ENCODE peak calls at places on chromosomes 4 and X, in nine cellular contexts. Q is pancreas, M is fibroblast of lung, H is IMR-90, U is adrenal gland, L is H9, Z is body of pancreas, A is HCT116, C is A549. J is an unnamed sample. For H3K4me1, the result is how much of the 10 kb centered on the place peaks cover.

GRCh38 chrX:105221374-105221773 is 880 bp upstream of the TEX13A start:
- DNase-seq in H (no peak), L (no peak), Q (no peak), Z (no peak), A (no peak), M (no peak), C (no peak), U (no peak), J (no peak)

GRCh38 chrX:139126493-139126892 is 404.0 kb upstream of the F9 start:
- DNase-seq in A (no peak), U (no peak), L (peak), M (no peak), H (no peak), Q (no peak), Z (peak), C (no peak), J (no peak)

GRCh38 chr4:8200302-8200975 is 1.3 kb downstream of the SH3TC1 start:
- DNase-seq in L (no peak), Q (peak), Z (peak), M (no peak), A (no peak), H (peak), C (no peak), U (peak), J (peak)

GRCh38 chr4:81698536-81698935 is 226.8 kb upstream of the RASGEF1B start:
- DNase-seq in H (no peak), L (no peak), Q (no peak), Z (no peak), M (no peak), U (no peak), A (no peak), C (no peak), J (no peak)

GRCh38 chrX:16491461-16491860 is 158.5 kb upstream of the S100G start:
- DNase-seq in U (no peak), L (no peak), C (no peak), Z (no peak), H (no peak), Q (no peak), A (no peak), M (peak), J (no peak)

GRCh38 chr4:54746228-54746627 is 88.5 kb downstream of the KIT start:
- DNase-seq in M (peak), L (no peak), Q (no peak), H (no peak), A (no peak), C (no peak), Z (no peak), U (no peak), J (no peak)

GRCh38 chrX:85375333-85375738 is 4.1 kb downstream of the POF1B start:
- DNase-seq in C (peak), H (no peak), U (no peak), Q (no peak), Z (peak), L (no peak), A (no peak), M (no peak), J (no peak)

GRCh38 chr4:32440391-32440790 is 1720.2 kb downstream of the PCDH7 start:
- DNase-seq in A (no peak), Z (no peak), L (no peak), Q (no peak), U (no peak), M (no peak), H (no peak), C (no peak), J (no peak)

GRCh38 chr4:126470862-126471261 is 1156.1 kb downstream of the FAT4 start:
- DNase-seq in U (no peak), Z (no peak), Q (no peak), A (no peak), M (peak), H (peak), L (no peak), C (no peak), J (no peak)

GRCh38 chrX:16839224-16839851 is 30.8 kb downstream of the RBBP7 start:
- DNase-seq in Q (no peak), U (no peak), Z (no peak), A (no peak), L (no peak), C (no peak), H (no peak), M (peak), J (no peak)

GRCh38 chrX:42093756-42094155 is 170.4 kb upstream of the CASK start:
- DNase-seq in C (no peak), U (no peak), H (peak), A (no peak), Q (no peak), M (peak), L (no peak), Z (no peak), J (no peak)

GRCh38 chr4:149120331-149121014 is 678.3 kb upstream of the NR3C2 start:
- DNase-seq in M (peak), Q (no peak), U (no peak), H (peak), L (no peak), Z (no peak), A (no peak), C (no peak), J (no peak)

GRCh38 chr4:164779811-164780216 is 25.9 kb downstream of the SMIM31 start:
- DNase-seq in M (peak), C (peak), Q (no peak), L (peak), Z (peak), U (peak), H (peak), A (peak), J (no peak)

GRCh38 chr4:4260185-4260751 is 12.2 kb upstream of the TMEM128 start:
- DNase-seq in A (peak), U (no peak), Z (peak), C (peak), L (no peak), Q (no peak), H (peak), M (peak), J (no peak)

GRCh38 chr4:103424853-103425252 is 226.7 kb upstream of the CENPE start:
- DNase-seq in H (no peak), L (no peak), C (peak), Z (peak), A (no peak), M (no peak), U (no peak), Q (no peak), J (no peak)

GRCh38 chr4:96004341-96004740 is 164.4 kb downstream of the PDHA2 start:
- DNase-seq in A (no peak), H (no peak), L (no peak), Z (no peak), U (no peak), C (no peak), M (no peak), Q (no peak), J (no peak)

GRCh38 chr4:110793381-110793801 is 170.5 kb upstream of the PITX2 start:
- DNase-seq in A (peak), L (no peak), H (peak), M (peak), U (peak), Q (no peak), C (no peak), Z (no peak), J (no peak)

GRCh38 chr4:181792641-181793612 is 450.3 kb upstream of the TENM3 start:
- DNase-seq in C (no peak), U (no peak), Q (no peak), Z (no peak), H (no peak), A (no peak), L (no peak), M (no peak), J (no peak)

GRCh38 chr4:181569553-181569952 is 673.6 kb upstream of the TENM3 start:
- DNase-seq in L (no peak), C (peak), Q (no peak), M (peak), U (no peak), H (peak), A (peak), Z (no peak), J (no peak)

GRCh38 chr4:123350191-123350544 is 46.4 kb upstream of the SPRY1 start:
- DNase-seq in L (peak), A (peak), Q (no peak), Z (peak), U (no peak), C (no peak), M (peak), H (no peak), J (no peak)

GRCh38 chr4:94757192-94758140 is at the start of gene BMPR1B:
- DNase-seq in L (peak), C (no peak), A (no peak), M (peak), U (no peak), H (peak), Q (peak), Z (peak), J (peak)

GRCh38 chr4:83535945-83536648 is at the start of gene GPAT3:
- DNase-seq in H (peak), Q (peak), A (peak), C (peak), U (peak), Z (peak), M (no peak), L (peak), J (peak)

GRCh38 chrX:45710081-45710801 is 509.6 kb upstream of the DIPK2B start:
- DNase-seq in C (peak), L (no peak), A (peak), U (no peak), Q (no peak), H (peak), Z (no peak), M (peak), J (no peak)

GRCh38 chrX:46574337-46574940 is 874 bp downstream of the CHST7 start:
- DNase-seq in M (peak), C (no peak), H (no peak), L (peak), U (no peak), Q (peak), Z (no peak), A (no peak), J (peak)

GRCh38 chr4:42673084-42673429 is 16.2 kb upstream of the ATP8A1 start:
- DNase-seq in U (peak), C (no peak), Z (peak), A (no peak), M (peak), Q (no peak), L (no peak), H (no peak), J (peak)

GRCh38 chrX:111041018-111041462 is 55.0 kb upstream of the PAK3 start:
- DNase-seq in H (peak), U (no peak), M (peak), Z (peak), Q (no peak), C (no peak), L (no peak), A (no peak), J (no peak)

GRCh38 chr4:128858875-128859696 is 49.6 kb downstream of the JADE1 start:
- DNase-seq in C (no peak), H (peak), A (no peak), Q (no peak), Z (no peak), U (no peak), L (no peak), M (peak), J (peak)

DNA sequence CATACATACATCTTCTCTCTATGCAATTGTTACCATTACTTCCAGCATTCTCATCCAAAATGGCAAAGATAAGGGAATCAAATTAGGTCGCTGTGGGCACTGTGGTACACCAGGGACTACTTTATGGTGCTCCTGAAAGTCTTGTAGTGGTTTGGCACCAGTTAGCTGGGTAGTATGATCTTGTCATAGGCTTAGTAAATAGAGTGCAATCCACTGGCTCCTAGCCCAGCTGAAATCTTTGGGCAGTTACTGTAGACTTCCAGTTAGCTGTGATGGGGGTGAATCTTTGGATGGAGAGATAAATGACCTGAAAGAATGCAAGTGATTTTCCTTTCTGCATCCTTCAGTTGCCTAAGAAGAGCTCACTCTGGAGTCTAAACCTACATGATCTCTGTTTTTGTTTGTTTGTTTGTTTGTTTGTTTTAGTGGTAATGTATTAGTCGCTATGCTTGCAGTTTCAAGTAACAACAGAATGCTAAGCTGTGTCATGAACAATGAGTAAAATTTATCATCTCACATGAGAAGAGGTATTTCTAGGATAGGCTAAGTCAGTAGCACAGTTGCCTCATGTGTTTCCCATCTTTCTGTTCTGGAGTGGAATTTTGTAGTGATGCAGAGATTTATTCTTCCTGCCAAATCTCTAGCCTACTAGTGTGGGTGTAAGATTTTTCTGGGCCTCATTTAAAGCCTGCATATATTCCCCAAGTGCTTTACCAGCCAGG is 24.2 kb downstream of the HERC3 start:
- DNase-seq in C (no peak), Z (no peak), Q (no peak), A (no peak), M (peak), U (peak), L (no peak), H (peak), J (no peak)
- H3K4me1 ChIP-seq in C (half or more), Z (under half), Q (under half), A (under half), M (under half), U (under half), L (under half), H (under half), J (under half)

GRCh38 chrX:8663325-8663724 is 68.6 kb downstream of the ANOS1 start:
- DNase-seq in Q (no peak), U (no peak), Z (no peak), C (no peak), M (peak), A (no peak), L (no peak), H (no peak), J (peak)

GRCh38 chrX:8673211-8673610 is 58.7 kb downstream of the ANOS1 start:
- DNase-seq in M (peak), H (no peak), Z (no peak), U (no peak), A (no peak), C (no peak), Q (no peak), L (no peak), J (peak)

GRCh38 chrX:8672176-8672575 is 59.8 kb downstream of the ANOS1 start:
- DNase-seq in L (no peak), H (no peak), U (no peak), C (no peak), M (no peak), Q (no peak), A (no peak), Z (no peak), J (no peak)

GRCh38 chrX:8668797-8669196 is 63.1 kb downstream of the ANOS1 start:
- DNase-seq in Z (no peak), A (no peak), C (no peak), H (no peak), U (no peak), L (no peak), Q (no peak), M (no peak), J (no peak)
- H3K27ac ChIP-seq in Z (no peak), A (no peak), C (no peak), H (no peak), U (no peak), L (no peak), Q (no peak), M (no peak), J (no peak)

GRCh38 chrX:13024911-13025454 is 19.4 kb downstream of the FAM9C start:
- DNase-seq in C (no peak), Q (no peak), L (no peak), H (no peak), U (no peak), M (no peak), Z (no peak), A (no peak), J (no peak)

GRCh38 chrX:13029831-13030771 is 14.3 kb downstream of the FAM9C start:
- DNase-seq in Q (no peak), U (no peak), C (no peak), M (peak), Z (no peak), L (peak), H (no peak), A (no peak), J (no peak)

GRCh38 chrX:13029341-13029740 is 15.1 kb downstream of the FAM9C start:
- DNase-seq in C (peak), H (peak), M (peak), L (peak), Q (peak), Z (peak), A (no peak), U (peak), J (peak)

GRCh38 chrX:13026877-13027652 is 17.4 kb downstream of the FAM9C start:
- DNase-seq in L (no peak), Q (no peak), M (no peak), A (no peak), C (no peak), Z (no peak), H (no peak), U (no peak), J (no peak)

GRCh38 chrX:13028871-13029336 is 15.5 kb downstream of the FAM9C start:
- DNase-seq in C (peak), U (no peak), Q (no peak), M (peak), L (peak), A (no peak), H (no peak), Z (no peak), J (no peak)
- H3K4me1 ChIP-seq in C (under half), U (under half), Q (under half), M (under half), L (under half), A (under half), H (under half), Z (under half), J (under half)

GRCh38 chrX:40773188-40773587 is 37.8 kb upstream of the MED14 start:
- DNase-seq in C (no peak), M (no peak), L (no peak), Q (no peak), Z (no peak), A (no peak), H (no peak), U (no peak), J (no peak)

GRCh38 chrX:40773809-40774208 is 38.5 kb upstream of the MED14 start:
- DNase-seq in Q (no peak), C (no peak), U (peak), A (peak), Z (no peak), H (peak), L (no peak), M (peak), J (no peak)

GRCh38 chrX:40780123-40780522 is 44.8 kb upstream of the MED14 start:
- DNase-seq in A (no peak), C (no peak), M (no peak), Q (no peak), U (no peak), L (no peak), H (no peak), Z (no peak), J (no peak)

GRCh38 chrX:40784516-40785151 is 49.3 kb upstream of the MED14 start:
- DNase-seq in C (no peak), H (peak), M (no peak), U (no peak), Z (no peak), A (no peak), Q (no peak), L (no peak), J (no peak)

GRCh38 chrX:40778861-40779575 is 43.7 kb upstream of the MED14 start:
- DNase-seq in C (no peak), M (peak), H (peak), Z (no peak), U (no peak), Q (no peak), L (no peak), A (peak), J (no peak)
- H3K27ac ChIP-seq in C (no peak), M (no peak), H (no peak), Z (no peak), U (no peak), Q (no peak), L (no peak), A (no peak), J (no peak)

GRCh38 chr4:48509543-48509942 is 19.5 kb downstream of the ZAR1 start:
- DNase-seq in C (no peak), Z (no peak), L (no peak), M (peak), A (no peak), H (peak), Q (no peak), U (no peak), J (no peak)

GRCh38 chr4:48499551-48500066 is 9.6 kb downstream of the ZAR1 start:
- DNase-seq in C (no peak), Q (no peak), U (no peak), H (no peak), L (no peak), A (no peak), M (no peak), Z (no peak), J (no peak)

GRCh38 chr4:48498895-48499294 is 8.8 kb downstream of the ZAR1 start:
- DNase-seq in C (no peak), A (no peak), L (no peak), Q (no peak), Z (no peak), U (no peak), M (no peak), H (no peak), J (no peak)

GRCh38 chr4:48506716-48507115 is 16.7 kb downstream of the ZAR1 start:
- DNase-seq in H (no peak), Z (no peak), L (no peak), U (no peak), C (no peak), M (no peak), A (no peak), Q (no peak), J (no peak)

DNA sequence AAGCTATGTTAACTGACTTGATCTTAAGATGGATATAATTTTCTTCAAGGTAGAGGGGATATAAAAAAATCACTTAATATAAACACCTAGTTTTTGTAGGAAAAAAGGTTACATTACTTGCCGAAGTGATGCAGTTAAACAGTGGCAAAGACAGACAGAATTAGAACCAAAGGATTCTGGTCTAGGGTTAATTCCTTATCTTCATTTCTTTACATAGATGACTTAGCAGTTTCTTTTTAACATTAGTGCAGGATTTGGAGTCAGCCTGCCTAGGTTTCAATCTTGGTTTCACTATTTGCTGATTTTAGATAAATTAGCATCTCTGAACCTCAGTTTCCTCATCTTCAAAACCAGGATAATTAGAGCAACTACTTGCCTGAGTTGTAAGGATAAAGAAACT is 14.3 kb downstream of the ZAR1 start:
- DNase-seq in Q (no peak), U (no peak), H (no peak), M (no peak), A (no peak), L (no peak), Z (no peak), C (no peak), J (no peak)
- H3K4me1 ChIP-seq in Q (under half), U (under half), H (under half), M (under half), A (under half), L (under half), Z (under half), C (under half), J (under half)

GRCh38 chr4:2836391-2836859 is 7.2 kb upstream of the ADD1 start:
- DNase-seq in H (no peak), C (no peak), U (peak), A (no peak), L (no peak), M (no peak), Q (peak), Z (no peak), J (peak)

GRCh38 chr4:2837904-2838496 is 5.6 kb upstream of the ADD1 start:
- DNase-seq in C (no peak), Q (no peak), Z (peak), A (no peak), H (peak), U (peak), L (no peak), M (peak), J (peak)

GRCh38 chr4:2837110-2837903 is 6.3 kb upstream of the ADD1 start:
- DNase-seq in A (no peak), C (no peak), L (peak), Q (peak), U (peak), H (no peak), Z (no peak), M (no peak), J (peak)

GRCh38 chr4:2834001-2834921 is 9.4 kb upstream of the ADD1 start:
- DNase-seq in A (no peak), Q (peak), L (no peak), M (no peak), Z (no peak), C (no peak), H (no peak), U (peak), J (peak)

GRCh38 chr4:2835978-2836377 is 7.7 kb upstream of the ADD1 start:
- DNase-seq in Z (no peak), L (no peak), U (peak), Q (peak), C (no peak), H (no peak), A (no peak), M (no peak), J (peak)
- H3K27ac ChIP-seq in Z (no peak), L (no peak), U (no peak), Q (no peak), C (no peak), H (no peak), A (no peak), M (no peak), J (no peak)